ENCODE peak calls at places on chromosomes 12 and 14, in four cellular contexts. One of them, this sample, is unnamed.

GRCh38 chr14:51293926-51294290 is 53.9 kb downstream of the TMX1 start:
- DNase-seq in transverse colon: no peak
- DNase-seq in HFF-Myc: no peak
- DNase-seq in neural crest cell: no peak
- DNase-seq in this sample: no peak

GRCh38 chr12:122395319-122395718 is 27.1 kb downstream of the CLIP1 start:
- DNase-seq in transverse colon: no peak
- DNase-seq in HFF-Myc: peak
- DNase-seq in neural crest cell: no peak
- DNase-seq in this sample: no peak

GRCh38 chr12:30795660-30796507 is 41.1 kb upstream of the CAPRIN2 start:
- DNase-seq in transverse colon: peak
- DNase-seq in HFF-Myc: no peak
- DNase-seq in neural crest cell: peak
- DNase-seq in this sample: peak

GRCh38 chr12:130872179-130873096 is 572 bp downstream of the RAN start:
- DNase-seq in transverse colon: peak
- DNase-seq in HFF-Myc: no peak
- DNase-seq in neural crest cell: peak
- DNase-seq in this sample: peak

GRCh38 chr14:93888995-93889394 is 38.1 kb upstream of the FAM181A start:
- DNase-seq in transverse colon: no peak
- DNase-seq in HFF-Myc: no peak
- DNase-seq in neural crest cell: no peak
- DNase-seq in this sample: no peak

GRCh38 chr12:67940780-67941243 is 48.4 kb upstream of the IFNG-AS1 start:
- DNase-seq in transverse colon: peak
- DNase-seq in HFF-Myc: no peak
- DNase-seq in neural crest cell: no peak
- DNase-seq in this sample: no peak

GRCh38 chr14:80636071-80636470 is 305.5 kb downstream of the CEP128 start:
- DNase-seq in transverse colon: no peak
- DNase-seq in HFF-Myc: no peak
- DNase-seq in neural crest cell: no peak
- DNase-seq in this sample: no peak

GRCh38 chr12:119202121-119202527 is 23.4 kb downstream of the HSPB8 start:
- DNase-seq in transverse colon: no peak
- DNase-seq in HFF-Myc: no peak
- DNase-seq in neural crest cell: no peak
- DNase-seq in this sample: no peak

GRCh38 chr14:102490456-102490855 is 19.1 kb downstream of the ANKRD9 start:
- DNase-seq in transverse colon: no peak
- DNase-seq in HFF-Myc: no peak
- DNase-seq in neural crest cell: no peak
- DNase-seq in this sample: no peak

GRCh38 chr12:40692617-40693502 is 621 bp downstream of the CNTN1 start:
- DNase-seq in transverse colon: no peak
- DNase-seq in HFF-Myc: no peak
- DNase-seq in neural crest cell: peak
- DNase-seq in this sample: no peak

GRCh38 chr14:83575301-83575700 is 1954.6 kb upstream of the FLRT2 start:
- DNase-seq in transverse colon: no peak
- DNase-seq in HFF-Myc: no peak
- DNase-seq in neural crest cell: no peak
- DNase-seq in this sample: no peak

GRCh38 chr14:93067088-93067487 is 48.6 kb downstream of the ITPK1 start:
- DNase-seq in transverse colon: no peak
- DNase-seq in HFF-Myc: no peak
- DNase-seq in neural crest cell: no peak
- DNase-seq in this sample: no peak

GRCh38 chr14:34981743-34982420 is 910 bp upstream of the SRP54 start:
- DNase-seq in transverse colon: peak
- DNase-seq in HFF-Myc: no peak
- DNase-seq in neural crest cell: peak
- DNase-seq in this sample: no peak

GRCh38 chr14:55873229-55873628 is 245.0 kb upstream of the PELI2 start:
- DNase-seq in transverse colon: no peak
- DNase-seq in HFF-Myc: no peak
- DNase-seq in neural crest cell: no peak
- DNase-seq in this sample: no peak

GRCh38 chr12:2548095-2548494 is 246.7 kb upstream of the FKBP4 start:
- DNase-seq in transverse colon: no peak
- DNase-seq in HFF-Myc: no peak
- DNase-seq in neural crest cell: no peak
- DNase-seq in this sample: no peak

GRCh38 chr14:22433059-22433458 is 156.0 kb downstream of the DAD1 start:
- DNase-seq in transverse colon: no peak
- DNase-seq in HFF-Myc: no peak
- DNase-seq in neural crest cell: no peak
- DNase-seq in this sample: peak

DNA sequence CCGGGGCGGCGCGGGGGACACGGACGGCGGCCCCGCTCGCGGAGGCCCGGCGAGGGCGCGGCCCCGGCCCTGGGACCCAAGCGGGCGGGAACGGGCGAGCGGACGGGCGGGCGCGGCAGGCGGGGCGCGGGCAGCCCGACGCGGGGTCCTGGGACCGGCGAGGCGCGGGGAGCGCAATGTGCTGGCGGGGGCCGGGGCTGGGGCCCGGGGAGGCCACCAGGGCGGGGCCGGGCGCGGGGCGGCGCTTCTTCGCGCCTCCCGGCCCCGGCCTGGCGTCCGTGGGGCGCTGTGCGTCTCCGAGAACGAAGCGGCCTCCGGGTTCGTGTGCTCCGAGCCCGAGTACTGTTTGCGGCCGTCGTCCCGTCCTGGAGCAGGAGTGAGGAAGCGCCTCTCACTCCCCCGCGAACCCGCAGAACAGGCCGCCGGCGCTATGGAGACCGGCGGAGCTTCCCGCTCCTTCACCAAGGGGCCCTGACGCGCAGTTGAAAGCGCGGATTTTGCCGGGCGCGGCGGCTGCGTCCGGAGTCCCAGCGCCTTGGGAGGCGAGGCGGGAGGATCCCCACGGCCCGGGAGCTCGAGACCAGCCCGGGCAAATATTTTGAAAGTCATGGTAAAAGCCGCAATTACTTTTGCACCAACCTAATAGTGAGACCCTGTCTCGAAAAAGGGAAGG is 415 bp upstream of the ANKLE2 start:
- DNase-seq in transverse colon: peak
- DNase-seq in HFF-Myc: peak
- DNase-seq in neural crest cell: peak
- DNase-seq in this sample: peak
- TF ChIP-seq CTCF in transverse colon: peak
- TF ChIP-seq CTCF in HFF-Myc: no peak
- TF ChIP-seq CTCF in neural crest cell: peak
- TF ChIP-seq CTCF in this sample: no peak

GRCh38 chr14:104331871-104332605 is 193.7 kb downstream of the KIF26A start:
- DNase-seq in transverse colon: no peak
- DNase-seq in HFF-Myc: no peak
- DNase-seq in neural crest cell: no peak
- DNase-seq in this sample: no peak
- TF ChIP-seq CTCF in transverse colon: no peak
- TF ChIP-seq CTCF in HFF-Myc: peak
- TF ChIP-seq CTCF in neural crest cell: peak
- TF ChIP-seq CTCF in this sample: no peak

GRCh38 chr14:76776306-76777251 is 15.3 kb downstream of the VASH1 start:
- DNase-seq in transverse colon: no peak
- DNase-seq in HFF-Myc: no peak
- DNase-seq in neural crest cell: peak
- DNase-seq in this sample: no peak
- TF ChIP-seq CTCF in transverse colon: no peak
- TF ChIP-seq CTCF in HFF-Myc: no peak
- TF ChIP-seq CTCF in neural crest cell: no peak
- TF ChIP-seq CTCF in this sample: no peak

DNA sequence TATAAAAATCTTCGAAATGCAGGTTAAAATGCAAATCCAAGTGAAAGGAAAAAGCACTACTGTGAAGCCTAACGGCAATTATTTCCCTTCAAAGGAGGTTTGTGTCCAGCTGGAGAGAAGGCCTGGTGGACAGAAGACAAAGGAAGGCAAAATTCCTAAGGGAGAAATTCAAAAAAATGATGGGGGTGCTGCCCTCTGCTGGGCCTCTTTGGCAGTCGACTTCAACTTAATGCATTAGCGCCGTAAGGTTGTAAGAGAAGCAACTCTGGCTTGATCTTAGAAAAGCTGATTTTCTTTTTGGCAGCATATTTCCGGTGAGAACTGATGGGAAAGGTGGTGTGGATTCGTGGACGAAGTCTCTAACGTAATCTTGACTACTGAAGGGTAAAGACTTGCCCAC is 34.3 kb upstream of the CHFR start:
- DNase-seq in transverse colon: no peak
- DNase-seq in HFF-Myc: no peak
- DNase-seq in neural crest cell: no peak
- DNase-seq in this sample: no peak
- TF ChIP-seq CTCF in transverse colon: no peak
- TF ChIP-seq CTCF in HFF-Myc: peak
- TF ChIP-seq CTCF in neural crest cell: peak
- TF ChIP-seq CTCF in this sample: no peak

This sample was measured in GM20000.